ENCODE peak calls at places on chromosomes 16 and 17, in six cellular contexts. One of them, this sample, is unnamed.

GRCh38 chr17:72498671-72499210 is 377.9 kb downstream of the SOX9 start:
- DNase-seq in K562: no peak
- DNase-seq in sigmoid colon: no peak
- DNase-seq in suprapubic skin: no peak
- DNase-seq in esophagus muscularis mucosa: no peak
- DNase-seq in stomach: no peak
- DNase-seq in this sample: no peak

GRCh38 chr16:66520406-66521194 is 29.3 kb downstream of the TK2 start:
- DNase-seq in K562: no peak
- DNase-seq in esophagus muscularis mucosa: no peak
- DNase-seq in suprapubic skin: no peak
- DNase-seq in sigmoid colon: no peak
- DNase-seq in stomach: no peak
- DNase-seq in this sample: no peak

GRCh38 chr17:81552244-81553017 is at the start of gene FAAP100:
- DNase-seq in stomach: peak; percentile 84
- DNase-seq in K562: peak; percentile 75
- DNase-seq in suprapubic skin: no peak
- DNase-seq in esophagus muscularis mucosa: no peak
- DNase-seq in sigmoid colon: peak; percentile 85
- DNase-seq in this sample: peak; percentile 79

GRCh38 chr17:29949708-29950107 is 8.3 kb downstream of the EFCAB5 start:
- DNase-seq in esophagus muscularis mucosa: no peak
- DNase-seq in sigmoid colon: no peak
- DNase-seq in stomach: no peak
- DNase-seq in K562: no peak
- DNase-seq in suprapubic skin: no peak
- DNase-seq in this sample: no peak

GRCh38 chr16:84599528-84600202 is 18.2 kb downstream of the COTL1 start:
- DNase-seq in stomach: peak; percentile 51
- DNase-seq in K562: no peak
- DNase-seq in esophagus muscularis mucosa: no peak
- DNase-seq in sigmoid colon: peak; percentile 77
- DNase-seq in suprapubic skin: no peak
- DNase-seq in this sample: peak; percentile 75

GRCh38 chr16:66479661-66480264 is 52.7 kb downstream of the BEAN1 start:
- DNase-seq in stomach: no peak
- DNase-seq in esophagus muscularis mucosa: no peak
- DNase-seq in K562: no peak
- DNase-seq in sigmoid colon: peak; percentile 56
- DNase-seq in suprapubic skin: peak; percentile 60
- DNase-seq in this sample: no peak

GRCh38 chr17:74177018-74177450 is 26.4 kb upstream of the RPL38 start:
- DNase-seq in sigmoid colon: no peak
- DNase-seq in esophagus muscularis mucosa: no peak
- DNase-seq in stomach: no peak
- DNase-seq in suprapubic skin: no peak
- DNase-seq in K562: no peak
- DNase-seq in this sample: no peak

GRCh38 chr17:81870978-81871386 is at the start of gene ARHGDIA:
- DNase-seq in K562: peak; percentile 95
- DNase-seq in stomach: no peak
- DNase-seq in sigmoid colon: no peak
- DNase-seq in esophagus muscularis mucosa: no peak
- DNase-seq in suprapubic skin: peak; percentile 98
- DNase-seq in this sample: no peak

GRCh38 chr16:47065766-47066688 is 77.7 kb downstream of the NETO2 start:
- DNase-seq in suprapubic skin: no peak
- DNase-seq in K562: no peak
- DNase-seq in stomach: no peak
- DNase-seq in sigmoid colon: no peak
- DNase-seq in esophagus muscularis mucosa: peak; percentile 66
- DNase-seq in this sample: no peak

GRCh38 chr17:64471440-64471839 is 22.5 kb downstream of the MILR1 start:
- DNase-seq in sigmoid colon: no peak
- DNase-seq in K562: no peak
- DNase-seq in esophagus muscularis mucosa: no peak
- DNase-seq in stomach: no peak
- DNase-seq in suprapubic skin: no peak
- DNase-seq in this sample: no peak

GRCh38 chr16:90008708-90009145 is 10.5 kb downstream of the DBNDD1 start:
- DNase-seq in suprapubic skin: peak; percentile 73
- DNase-seq in stomach: no peak
- DNase-seq in K562: no peak
- DNase-seq in sigmoid colon: no peak
- DNase-seq in esophagus muscularis mucosa: no peak
- DNase-seq in this sample: no peak

GRCh38 chr16:75296606-75297005 is 45.2 kb upstream of the BCAR1 start:
- DNase-seq in suprapubic skin: no peak
- DNase-seq in K562: no peak
- DNase-seq in sigmoid colon: peak; percentile 71
- DNase-seq in esophagus muscularis mucosa: no peak
- DNase-seq in stomach: no peak
- DNase-seq in this sample: no peak

GRCh38 chr17:70882504-70882903 is 713.2 kb downstream of the KCNJ2 start:
- DNase-seq in sigmoid colon: no peak
- DNase-seq in esophagus muscularis mucosa: no peak
- DNase-seq in suprapubic skin: no peak
- DNase-seq in stomach: no peak
- DNase-seq in K562: no peak
- DNase-seq in this sample: no peak

GRCh38 chr17:37124074-37124824 is 175.5 kb downstream of the AATF start:
- DNase-seq in stomach: no peak
- DNase-seq in K562: no peak
- DNase-seq in suprapubic skin: no peak
- DNase-seq in sigmoid colon: no peak
- DNase-seq in esophagus muscularis mucosa: no peak
- DNase-seq in this sample: no peak

GRCh38 chr17:28745052-28745776 is 1.4 kb downstream of the TRAF4 start:
- DNase-seq in stomach: peak; percentile 75
- DNase-seq in K562: peak; percentile 51
- DNase-seq in sigmoid colon: peak; percentile 83
- DNase-seq in esophagus muscularis mucosa: no peak
- DNase-seq in suprapubic skin: no peak
- DNase-seq in this sample: no peak

GRCh38 chr16:31875112-31875803 is 1.7 kb downstream of the ZNF267 start:
- DNase-seq in stomach: no peak
- DNase-seq in esophagus muscularis mucosa: no peak
- DNase-seq in K562: no peak
- DNase-seq in suprapubic skin: no peak
- DNase-seq in sigmoid colon: no peak
- DNase-seq in this sample: no peak

GRCh38 chr16:78988361-78988992 is 612.1 kb downstream of the MAF start:
- DNase-seq in K562: peak; percentile 39
- DNase-seq in sigmoid colon: no peak
- DNase-seq in esophagus muscularis mucosa: no peak
- DNase-seq in suprapubic skin: no peak
- DNase-seq in stomach: no peak
- DNase-seq in this sample: no peak

GRCh38 chr16:12646490-12647274 is 157.0 kb downstream of the CPPED1 start:
- DNase-seq in K562: no peak
- DNase-seq in esophagus muscularis mucosa: no peak
- DNase-seq in suprapubic skin: no peak
- DNase-seq in sigmoid colon: no peak
- DNase-seq in stomach: peak; percentile 63
- DNase-seq in this sample: no peak

GRCh38 chr16:5078626-5079025 is 7.0 kb downstream of the ALG1 start:
- DNase-seq in esophagus muscularis mucosa: no peak
- DNase-seq in stomach: no peak
- DNase-seq in K562: no peak
- DNase-seq in suprapubic skin: no peak
- DNase-seq in sigmoid colon: no peak
- DNase-seq in this sample: no peak

GRCh38 chr17:80618304-80618703 is 73.7 kb downstream of the RPTOR start:
- DNase-seq in stomach: no peak
- DNase-seq in K562: no peak
- DNase-seq in suprapubic skin: no peak
- DNase-seq in sigmoid colon: no peak
- DNase-seq in esophagus muscularis mucosa: no peak
- DNase-seq in this sample: no peak

GRCh38 chr17:45226620-45227019 is 4.9 kb downstream of the FMNL1 start:
- DNase-seq in sigmoid colon: no peak
- DNase-seq in suprapubic skin: no peak
- DNase-seq in esophagus muscularis mucosa: no peak
- DNase-seq in K562: no peak
- DNase-seq in stomach: no peak
- DNase-seq in this sample: no peak

GRCh38 chr17:73045722-73046121 is 46.8 kb downstream of the SLC39A11 start:
- DNase-seq in K562: no peak
- DNase-seq in stomach: no peak
- DNase-seq in suprapubic skin: no peak
- DNase-seq in esophagus muscularis mucosa: no peak
- DNase-seq in sigmoid colon: no peak
- DNase-seq in this sample: no peak

GRCh38 chr17:66564992-66565465 is 262.6 kb downstream of the PRKCA start:
- DNase-seq in sigmoid colon: no peak
- DNase-seq in suprapubic skin: no peak
- DNase-seq in esophagus muscularis mucosa: peak; percentile 60
- DNase-seq in stomach: no peak
- DNase-seq in K562: no peak
- DNase-seq in this sample: no peak
- H3K27ac ChIP-seq in sigmoid colon: no peak overlapping the region
- H3K27ac ChIP-seq in suprapubic skin: no peak overlapping the region
- H3K27ac ChIP-seq in esophagus muscularis mucosa: no peak overlapping the region
- H3K27ac ChIP-seq in stomach: no peak overlapping the region
- H3K27ac ChIP-seq in K562: no peak overlapping the region
- H3K27ac ChIP-seq in this sample: no peak overlapping the region

GRCh38 chr17:77450742-77451270 is 310.0 kb downstream of the SEC14L1 start:
- DNase-seq in K562: no peak
- DNase-seq in esophagus muscularis mucosa: no peak
- DNase-seq in stomach: no peak
- DNase-seq in suprapubic skin: no peak
- DNase-seq in sigmoid colon: no peak
- DNase-seq in this sample: no peak

GRCh38 chr17:77449908-77450741 is 309.4 kb downstream of the SEC14L1 start:
- DNase-seq in sigmoid colon: peak; percentile 91
- DNase-seq in stomach: peak; percentile 67
- DNase-seq in suprapubic skin: no peak
- DNase-seq in K562: peak; percentile 83
- DNase-seq in esophagus muscularis mucosa: no peak
- DNase-seq in this sample: peak; percentile 87

GRCh38 chr17:77449373-77449907 is 308.7 kb downstream of the SEC14L1 start:
- DNase-seq in esophagus muscularis mucosa: no peak
- DNase-seq in K562: no peak
- DNase-seq in stomach: no peak
- DNase-seq in suprapubic skin: no peak
- DNase-seq in sigmoid colon: no peak
- DNase-seq in this sample: no peak

GRCh38 chr17:77451894-77452852 is 311.4 kb downstream of the SEC14L1 start:
- DNase-seq in stomach: peak; percentile 69
- DNase-seq in K562: no peak
- DNase-seq in sigmoid colon: peak; percentile 94
- DNase-seq in esophagus muscularis mucosa: no peak
- DNase-seq in suprapubic skin: peak; percentile 91
- DNase-seq in this sample: peak; percentile 88

DNA sequence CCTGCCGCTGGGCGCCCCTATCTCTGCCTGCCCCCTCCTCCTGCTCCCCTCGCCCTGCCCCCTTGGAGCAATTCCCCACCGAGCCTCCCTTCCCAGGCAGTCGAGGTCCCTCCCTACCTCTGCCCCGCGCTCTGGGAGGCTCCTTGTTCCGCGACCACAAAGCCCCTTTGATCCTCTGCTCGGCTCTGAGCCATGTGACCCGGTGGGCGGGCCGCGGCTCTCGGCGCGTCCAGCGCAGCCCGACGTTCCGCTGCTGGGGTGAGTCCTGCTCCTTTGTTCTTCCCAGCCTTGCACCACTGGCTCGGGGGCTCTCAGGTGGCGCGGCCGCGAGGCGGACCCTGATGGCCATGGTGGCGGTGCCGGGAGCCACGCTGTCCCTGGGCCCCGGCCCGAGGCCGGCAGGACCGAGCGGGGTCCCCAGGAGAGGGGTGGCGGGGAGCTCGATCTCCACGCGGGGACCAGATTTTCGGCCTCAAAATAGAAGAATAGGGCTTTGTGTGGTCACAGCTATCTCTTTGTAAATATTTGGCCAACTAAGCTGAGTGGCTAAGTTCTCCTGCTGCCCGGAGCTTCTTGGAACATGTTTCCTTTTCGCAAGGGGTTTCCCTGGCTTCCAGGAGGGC is 310.6 kb downstream of the SEC14L1 start:
- DNase-seq in suprapubic skin: no peak
- DNase-seq in sigmoid colon: peak; percentile 89
- DNase-seq in stomach: peak; percentile 81
- DNase-seq in esophagus muscularis mucosa: no peak
- DNase-seq in K562: peak; percentile 83
- DNase-seq in this sample: peak; percentile 94
- TF ChIP-seq POLR2AphosphoS5 in suprapubic skin: no peak
- TF ChIP-seq POLR2AphosphoS5 in sigmoid colon: peak; percentile 68
- TF ChIP-seq POLR2AphosphoS5 in stomach: peak; percentile 12
- TF ChIP-seq POLR2AphosphoS5 in esophagus muscularis mucosa: peak; percentile 69
- TF ChIP-seq POLR2AphosphoS5 in K562: no peak
- TF ChIP-seq POLR2AphosphoS5 in this sample: no peak

DNA sequence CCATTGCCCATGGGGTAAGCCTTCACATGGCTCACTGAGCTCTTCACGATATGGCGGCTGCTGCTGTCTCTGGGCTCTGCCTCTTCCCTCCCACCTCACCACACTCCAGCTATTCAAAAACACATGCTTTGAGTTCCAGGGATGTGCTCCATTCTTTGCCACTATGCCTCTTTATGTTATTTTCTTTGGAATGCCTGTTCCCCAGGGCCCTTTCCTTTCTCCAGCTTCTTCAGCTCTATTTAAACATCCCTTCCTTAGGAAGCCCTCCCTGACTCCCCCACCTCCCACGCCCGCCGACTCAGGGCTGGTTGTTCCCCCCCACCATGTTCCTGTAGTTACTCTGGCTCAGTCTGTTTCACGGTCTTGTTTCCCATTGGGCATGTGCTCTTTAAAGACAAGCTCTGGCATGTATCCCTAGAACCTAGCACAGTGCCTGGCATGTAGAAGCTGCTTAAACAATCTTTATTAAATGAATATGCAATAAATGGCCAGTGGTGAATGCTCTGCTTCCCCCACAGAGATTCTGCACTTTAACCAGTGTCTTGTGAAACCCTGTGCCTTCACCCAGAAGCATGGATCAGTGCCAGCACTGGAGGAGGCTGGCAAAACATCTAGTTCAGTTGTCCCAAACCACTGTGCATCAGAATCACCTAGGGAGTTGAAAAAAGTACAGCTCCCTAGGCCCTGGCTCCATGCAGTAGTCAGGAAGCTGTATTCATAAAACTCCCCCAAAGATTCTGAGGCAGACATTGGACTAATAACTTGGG is 6.9 kb downstream of the MYCBPAP start:
- DNase-seq in suprapubic skin: no peak
- DNase-seq in sigmoid colon: peak; percentile 82
- DNase-seq in stomach: no peak
- DNase-seq in K562: no peak
- DNase-seq in esophagus muscularis mucosa: no peak
- DNase-seq in this sample: no peak
- TF ChIP-seq EP300 in suprapubic skin: no peak
- TF ChIP-seq EP300 in sigmoid colon: no peak
- TF ChIP-seq EP300 in stomach: no peak
- TF ChIP-seq EP300 in K562: no peak
- TF ChIP-seq EP300 in esophagus muscularis mucosa: no peak
- TF ChIP-seq EP300 in this sample: no peak

GRCh38 chr17:39665642-39666221 is 583 bp downstream of the TCAP start:
- DNase-seq in K562: no peak
- DNase-seq in stomach: no peak
- DNase-seq in esophagus muscularis mucosa: no peak
- DNase-seq in sigmoid colon: no peak
- DNase-seq in suprapubic skin: no peak
- DNase-seq in this sample: no peak
- H3K27ac ChIP-seq in K562: peak overlapping the region; percentile 28
- H3K27ac ChIP-seq in stomach: no peak overlapping the region
- H3K27ac ChIP-seq in esophagus muscularis mucosa: peak overlapping the region; percentile 29
- H3K27ac ChIP-seq in sigmoid colon: peak overlapping the region; percentile 36
- H3K27ac ChIP-seq in suprapubic skin: no peak overlapping the region
- H3K27ac ChIP-seq in this sample: peak overlapping the region; percentile 90